ENCODE peak calls at places on chromosomes 6 and 20, in nine cellular contexts. One of them, this sample, is unnamed.

GRCh38 chr6:29926795-29927427 is 15.4 kb upstream of the HLA-A start:
- DNase-seq in endodermal cell: peak
- DNase-seq in heart left ventricle: peak
- DNase-seq in CD4-positive, alpha-beta T cell: peak
- DNase-seq in fibroblast of lung: peak
- DNase-seq in left ventricle myocardium inferior: peak
- DNase-seq in tibial nerve: peak
- DNase-seq in AG04450: no peak
- DNase-seq in mammary epithelial cell: peak
- DNase-seq in this sample: peak

GRCh38 chr6:136550330-136551071 is at the start of gene MAP7:
- DNase-seq in endodermal cell: peak
- DNase-seq in heart left ventricle: peak
- DNase-seq in CD4-positive, alpha-beta T cell: peak
- DNase-seq in fibroblast of lung: peak
- DNase-seq in left ventricle myocardium inferior: peak
- DNase-seq in tibial nerve: no peak
- DNase-seq in AG04450: no peak
- DNase-seq in mammary epithelial cell: peak
- DNase-seq in this sample: peak

GRCh38 chr6:149129401-149130077 is 188.0 kb upstream of the TAB2 start:
- DNase-seq in endodermal cell: no peak
- DNase-seq in heart left ventricle: peak
- DNase-seq in CD4-positive, alpha-beta T cell: no peak
- DNase-seq in fibroblast of lung: peak
- DNase-seq in left ventricle myocardium inferior: no peak
- DNase-seq in tibial nerve: peak
- DNase-seq in AG04450: peak
- DNase-seq in mammary epithelial cell: peak
- DNase-seq in this sample: peak

GRCh38 chr6:45786243-45786795 is 229.3 kb downstream of the CLIC5 start:
- DNase-seq in endodermal cell: no peak
- DNase-seq in heart left ventricle: no peak
- DNase-seq in CD4-positive, alpha-beta T cell: no peak
- DNase-seq in fibroblast of lung: no peak
- DNase-seq in left ventricle myocardium inferior: no peak
- DNase-seq in tibial nerve: no peak
- DNase-seq in AG04450: no peak
- DNase-seq in mammary epithelial cell: no peak
- DNase-seq in this sample: no peak

GRCh38 chr6:2688416-2689064 is 62.2 kb downstream of the MYLK4 start:
- DNase-seq in endodermal cell: no peak
- DNase-seq in heart left ventricle: peak
- DNase-seq in CD4-positive, alpha-beta T cell: no peak
- DNase-seq in fibroblast of lung: peak
- DNase-seq in left ventricle myocardium inferior: no peak
- DNase-seq in tibial nerve: no peak
- DNase-seq in AG04450: peak
- DNase-seq in mammary epithelial cell: peak
- DNase-seq in this sample: peak

GRCh38 chr6:7138921-7139358 is 31.2 kb downstream of the RREB1 start:
- DNase-seq in endodermal cell: peak
- DNase-seq in heart left ventricle: peak
- DNase-seq in CD4-positive, alpha-beta T cell: peak
- DNase-seq in fibroblast of lung: no peak
- DNase-seq in left ventricle myocardium inferior: no peak
- DNase-seq in tibial nerve: no peak
- DNase-seq in AG04450: no peak
- DNase-seq in mammary epithelial cell: peak
- DNase-seq in this sample: peak

GRCh38 chr20:32902456-32903420 is 44.0 kb downstream of the EFCAB8 start:
- DNase-seq in endodermal cell: peak
- DNase-seq in heart left ventricle: peak
- DNase-seq in CD4-positive, alpha-beta T cell: peak
- DNase-seq in fibroblast of lung: peak
- DNase-seq in left ventricle myocardium inferior: peak
- DNase-seq in tibial nerve: peak
- DNase-seq in AG04450: no peak
- DNase-seq in mammary epithelial cell: peak
- DNase-seq in this sample: peak

GRCh38 chr6:110201141-110201848 is 21.1 kb downstream of the CDC40 start:
- DNase-seq in endodermal cell: no peak
- DNase-seq in heart left ventricle: no peak
- DNase-seq in CD4-positive, alpha-beta T cell: no peak
- DNase-seq in fibroblast of lung: no peak
- DNase-seq in left ventricle myocardium inferior: no peak
- DNase-seq in tibial nerve: no peak
- DNase-seq in AG04450: no peak
- DNase-seq in mammary epithelial cell: no peak
- DNase-seq in this sample: no peak

GRCh38 chr6:138948780-138949179 is 39.3 kb downstream of the REPS1 start:
- DNase-seq in endodermal cell: no peak
- DNase-seq in heart left ventricle: no peak
- DNase-seq in CD4-positive, alpha-beta T cell: no peak
- DNase-seq in fibroblast of lung: no peak
- DNase-seq in left ventricle myocardium inferior: no peak
- DNase-seq in tibial nerve: no peak
- DNase-seq in AG04450: no peak
- DNase-seq in mammary epithelial cell: no peak
- DNase-seq in this sample: no peak

GRCh38 chr20:41371361-41371760 is 4.7 kb upstream of the EMILIN3 start:
- DNase-seq in endodermal cell: no peak
- DNase-seq in heart left ventricle: no peak
- DNase-seq in CD4-positive, alpha-beta T cell: no peak
- DNase-seq in fibroblast of lung: no peak
- DNase-seq in left ventricle myocardium inferior: no peak
- DNase-seq in tibial nerve: no peak
- DNase-seq in AG04450: no peak
- DNase-seq in mammary epithelial cell: no peak
- DNase-seq in this sample: no peak

GRCh38 chr6:106509420-106510089 is 119.7 kb downstream of the RTN4IP1 start:
- DNase-seq in endodermal cell: peak
- DNase-seq in heart left ventricle: no peak
- DNase-seq in CD4-positive, alpha-beta T cell: no peak
- DNase-seq in fibroblast of lung: peak
- DNase-seq in left ventricle myocardium inferior: no peak
- DNase-seq in tibial nerve: no peak
- DNase-seq in AG04450: no peak
- DNase-seq in mammary epithelial cell: no peak
- DNase-seq in this sample: no peak

GRCh38 chr6:21264288-21264818 is 329.2 kb upstream of the SOX4 start:
- DNase-seq in endodermal cell: no peak
- DNase-seq in heart left ventricle: no peak
- DNase-seq in CD4-positive, alpha-beta T cell: no peak
- DNase-seq in fibroblast of lung: no peak
- DNase-seq in left ventricle myocardium inferior: no peak
- DNase-seq in tibial nerve: no peak
- DNase-seq in AG04450: no peak
- DNase-seq in mammary epithelial cell: no peak
- DNase-seq in this sample: no peak

GRCh38 chr20:51938557-51939324 is 136.4 kb upstream of the SALL4 start:
- DNase-seq in endodermal cell: no peak
- DNase-seq in heart left ventricle: no peak
- DNase-seq in CD4-positive, alpha-beta T cell: no peak
- DNase-seq in fibroblast of lung: no peak
- DNase-seq in left ventricle myocardium inferior: no peak
- DNase-seq in tibial nerve: no peak
- DNase-seq in AG04450: no peak
- DNase-seq in mammary epithelial cell: no peak
- DNase-seq in this sample: no peak

GRCh38 chr20:61579908-61580307 is 327.8 kb downstream of the CDH4 start:
- DNase-seq in endodermal cell: no peak
- DNase-seq in heart left ventricle: no peak
- DNase-seq in CD4-positive, alpha-beta T cell: no peak
- DNase-seq in fibroblast of lung: no peak
- DNase-seq in left ventricle myocardium inferior: no peak
- DNase-seq in tibial nerve: no peak
- DNase-seq in AG04450: no peak
- DNase-seq in mammary epithelial cell: no peak
- DNase-seq in this sample: no peak

GRCh38 chr20:35600176-35600995 is 15.2 kb upstream of the SPAG4 start:
- DNase-seq in endodermal cell: peak
- DNase-seq in heart left ventricle: no peak
- DNase-seq in CD4-positive, alpha-beta T cell: no peak
- DNase-seq in fibroblast of lung: no peak
- DNase-seq in left ventricle myocardium inferior: no peak
- DNase-seq in tibial nerve: no peak
- DNase-seq in AG04450: no peak
- DNase-seq in mammary epithelial cell: no peak
- DNase-seq in this sample: no peak

DNA sequence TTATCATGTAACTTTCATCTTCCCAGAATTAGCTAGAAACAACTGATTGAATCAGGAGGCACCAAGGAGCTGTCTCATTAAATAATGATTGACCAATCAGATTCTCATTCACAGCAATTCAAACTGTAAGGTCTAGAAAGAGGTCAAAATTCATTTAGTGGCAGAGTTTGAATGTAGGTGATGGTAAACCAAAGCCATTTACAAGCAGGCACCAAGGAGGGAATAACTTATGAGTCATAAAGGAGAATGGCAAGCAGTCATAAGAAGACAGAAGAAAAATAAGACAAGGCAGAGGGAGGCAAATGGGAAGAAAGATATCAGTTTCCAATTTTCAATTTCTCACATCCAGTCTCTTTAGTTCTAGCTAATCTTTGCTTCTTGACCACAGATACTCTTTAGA is 52.9 kb upstream of the DEFB112 start:
- DNase-seq in endodermal cell: no peak
- DNase-seq in heart left ventricle: no peak
- DNase-seq in CD4-positive, alpha-beta T cell: no peak
- DNase-seq in fibroblast of lung: no peak
- DNase-seq in left ventricle myocardium inferior: no peak
- DNase-seq in tibial nerve: no peak
- DNase-seq in AG04450: no peak
- DNase-seq in mammary epithelial cell: no peak
- DNase-seq in this sample: no peak
- H3K27ac ChIP-seq in endodermal cell: no peak
- H3K27ac ChIP-seq in heart left ventricle: no peak
- H3K27ac ChIP-seq in CD4-positive, alpha-beta T cell: no peak
- H3K27ac ChIP-seq in fibroblast of lung: no peak
- H3K27ac ChIP-seq in left ventricle myocardium inferior: no peak
- H3K27ac ChIP-seq in tibial nerve: no peak
- H3K27ac ChIP-seq in AG04450: no peak
- H3K27ac ChIP-seq in mammary epithelial cell: no peak
- H3K27ac ChIP-seq in this sample: no peak

GRCh38 chr6:151440930-151441329 is 11.0 kb downstream of the RMND1 start:
- DNase-seq in endodermal cell: no peak
- DNase-seq in heart left ventricle: no peak
- DNase-seq in CD4-positive, alpha-beta T cell: no peak
- DNase-seq in fibroblast of lung: peak
- DNase-seq in left ventricle myocardium inferior: no peak
- DNase-seq in tibial nerve: peak
- DNase-seq in AG04450: no peak
- DNase-seq in mammary epithelial cell: no peak
- DNase-seq in this sample: no peak
- TF ChIP-seq CTCF in endodermal cell: peak
- TF ChIP-seq CTCF in heart left ventricle: peak
- TF ChIP-seq CTCF in CD4-positive, alpha-beta T cell: peak
- TF ChIP-seq CTCF in fibroblast of lung: peak
- TF ChIP-seq CTCF in left ventricle myocardium inferior: peak
- TF ChIP-seq CTCF in tibial nerve: peak
- TF ChIP-seq CTCF in AG04450: peak
- TF ChIP-seq CTCF in mammary epithelial cell: peak
- TF ChIP-seq CTCF in this sample: no peak

GRCh38 chr6:25173951-25174474 is 105.2 kb upstream of the CARMIL1 start:
- DNase-seq in endodermal cell: no peak
- DNase-seq in heart left ventricle: no peak
- DNase-seq in CD4-positive, alpha-beta T cell: no peak
- DNase-seq in fibroblast of lung: peak
- DNase-seq in left ventricle myocardium inferior: no peak
- DNase-seq in tibial nerve: no peak
- DNase-seq in AG04450: peak
- DNase-seq in mammary epithelial cell: peak
- DNase-seq in this sample: peak

GRCh38 chr6:25172819-25173218 is 106.4 kb upstream of the CARMIL1 start:
- DNase-seq in endodermal cell: no peak
- DNase-seq in heart left ventricle: no peak
- DNase-seq in CD4-positive, alpha-beta T cell: no peak
- DNase-seq in fibroblast of lung: peak
- DNase-seq in left ventricle myocardium inferior: no peak
- DNase-seq in tibial nerve: no peak
- DNase-seq in AG04450: peak
- DNase-seq in mammary epithelial cell: peak
- DNase-seq in this sample: peak

GRCh38 chr6:25174678-25175077 is 104.5 kb upstream of the CARMIL1 start:
- DNase-seq in endodermal cell: no peak
- DNase-seq in heart left ventricle: no peak
- DNase-seq in CD4-positive, alpha-beta T cell: no peak
- DNase-seq in fibroblast of lung: no peak
- DNase-seq in left ventricle myocardium inferior: no peak
- DNase-seq in tibial nerve: no peak
- DNase-seq in AG04450: no peak
- DNase-seq in mammary epithelial cell: peak
- DNase-seq in this sample: no peak

GRCh38 chr6:25171301-25171700 is 107.9 kb upstream of the CARMIL1 start:
- DNase-seq in endodermal cell: no peak
- DNase-seq in heart left ventricle: no peak
- DNase-seq in CD4-positive, alpha-beta T cell: no peak
- DNase-seq in fibroblast of lung: no peak
- DNase-seq in left ventricle myocardium inferior: no peak
- DNase-seq in tibial nerve: no peak
- DNase-seq in AG04450: no peak
- DNase-seq in mammary epithelial cell: peak
- DNase-seq in this sample: no peak

GRCh38 chr6:25173232-25173631 is 105.9 kb upstream of the CARMIL1 start:
- DNase-seq in endodermal cell: no peak
- DNase-seq in heart left ventricle: no peak
- DNase-seq in CD4-positive, alpha-beta T cell: no peak
- DNase-seq in fibroblast of lung: peak
- DNase-seq in left ventricle myocardium inferior: no peak
- DNase-seq in tibial nerve: no peak
- DNase-seq in AG04450: no peak
- DNase-seq in mammary epithelial cell: no peak
- DNase-seq in this sample: no peak
- H3K27ac ChIP-seq in endodermal cell: no peak
- H3K27ac ChIP-seq in heart left ventricle: no peak
- H3K27ac ChIP-seq in CD4-positive, alpha-beta T cell: no peak
- H3K27ac ChIP-seq in fibroblast of lung: peak
- H3K27ac ChIP-seq in left ventricle myocardium inferior: no peak
- H3K27ac ChIP-seq in tibial nerve: no peak
- H3K27ac ChIP-seq in AG04450: peak
- H3K27ac ChIP-seq in mammary epithelial cell: peak
- H3K27ac ChIP-seq in this sample: peak

GRCh38 chr6:33205172-33206026 is 944 bp downstream of the HSD17B8 start:
- DNase-seq in endodermal cell: peak
- DNase-seq in heart left ventricle: no peak
- DNase-seq in CD4-positive, alpha-beta T cell: no peak
- DNase-seq in fibroblast of lung: peak
- DNase-seq in left ventricle myocardium inferior: no peak
- DNase-seq in tibial nerve: no peak
- DNase-seq in AG04450: no peak
- DNase-seq in mammary epithelial cell: peak
- DNase-seq in this sample: peak
- TF ChIP-seq CTCF in endodermal cell: peak
- TF ChIP-seq CTCF in heart left ventricle: no peak
- TF ChIP-seq CTCF in CD4-positive, alpha-beta T cell: no peak
- TF ChIP-seq CTCF in fibroblast of lung: no peak
- TF ChIP-seq CTCF in left ventricle myocardium inferior: no peak
- TF ChIP-seq CTCF in tibial nerve: no peak
- TF ChIP-seq CTCF in AG04450: no peak
- TF ChIP-seq CTCF in mammary epithelial cell: no peak
- TF ChIP-seq CTCF in this sample: no peak

GRCh38 chr20:1489764-1490436 is 1.3 kb downstream of the SIRPB2 start:
- DNase-seq in endodermal cell: no peak
- DNase-seq in heart left ventricle: no peak
- DNase-seq in CD4-positive, alpha-beta T cell: no peak
- DNase-seq in fibroblast of lung: no peak
- DNase-seq in left ventricle myocardium inferior: no peak
- DNase-seq in tibial nerve: peak
- DNase-seq in AG04450: no peak
- DNase-seq in mammary epithelial cell: peak
- DNase-seq in this sample: peak
- H3K27ac ChIP-seq in endodermal cell: no peak
- H3K27ac ChIP-seq in heart left ventricle: peak
- H3K27ac ChIP-seq in CD4-positive, alpha-beta T cell: no peak
- H3K27ac ChIP-seq in fibroblast of lung: no peak
- H3K27ac ChIP-seq in left ventricle myocardium inferior: peak
- H3K27ac ChIP-seq in tibial nerve: no peak
- H3K27ac ChIP-seq in AG04450: no peak
- H3K27ac ChIP-seq in mammary epithelial cell: peak
- H3K27ac ChIP-seq in this sample: peak